ENCODE peak calls at places on chromosomes 12 and 14, in four cellular contexts. K, E, C and T are unnamed samples.

GRCh38 chr12:68400231-68400829 is 68.2 kb upstream of the MDM1 start:
- DNase-seq in K (no peak), E (no peak), C (no peak), T (no peak)

GRCh38 chr12:49703647-49704137 is 3.5 kb downstream of the FMNL3 start:
- DNase-seq in K (peak), E (no peak), C (no peak), T (peak)

GRCh38 chr12:62426095-62426488 is 40.5 kb upstream of the MON2 start:
- DNase-seq in K (no peak), E (no peak), C (no peak), T (no peak)

GRCh38 chr12:116601524-116601923 is 42.3 kb downstream of the MAP1LC3B2 start:
- DNase-seq in K (no peak), E (no peak), C (no peak), T (peak)

GRCh38 chr12:105705765-105706164 is 375.3 kb downstream of the C12orf75 start:
- DNase-seq in K (no peak), E (peak), C (no peak), T (peak)

GRCh38 chr12:57836442-57837375 is 9.8 kb downstream of the CTDSP2 start:
- DNase-seq in K (peak), E (peak), C (peak), T (peak)

GRCh38 chr14:73209943-73210342 is 27.4 kb upstream of the PAPLN start:
- DNase-seq in K (no peak), E (no peak), C (no peak), T (peak)

GRCh38 chr12:88036368-88036965 is 7.3 kb upstream of the C12orf50 start:
- DNase-seq in K (no peak), E (no peak), C (no peak), T (peak)

GRCh38 chr12:109738878-109739665 is 25.4 kb downstream of the FAM222A start:
- DNase-seq in K (no peak), E (peak), C (peak), T (no peak)

GRCh38 chr12:48311313-48311712 is 39.4 kb downstream of the ZNF641 start:
- DNase-seq in K (no peak), E (no peak), C (no peak), T (no peak)

GRCh38 chr12:131862600-131862993 is 31.8 kb upstream of the ULK1 start:
- DNase-seq in K (no peak), E (no peak), C (no peak), T (no peak)

GRCh38 chr12:80936642-80937390 is 918 bp downstream of the LIN7A start:
- DNase-seq in K (peak), E (peak), C (peak), T (peak)

GRCh38 chr12:5437657-5438056 is 5.7 kb downstream of the NTF3 start:
- DNase-seq in K (no peak), E (no peak), C (no peak), T (no peak)

GRCh38 chr12:9198012-9198411 is 10.2 kb downstream of the PZP start:
- DNase-seq in K (no peak), E (no peak), C (no peak), T (no peak)

GRCh38 chr14:100476012-100476822 is 111.0 kb downstream of the BEGAIN start:
- DNase-seq in K (no peak), E (peak), C (no peak), T (peak)

GRCh38 chr12:109725321-109726105 is 11.9 kb downstream of the FAM222A start:
- DNase-seq in K (no peak), E (no peak), C (peak), T (no peak)

GRCh38 chr12:93048646-93049045 is 119.6 kb upstream of the EEA1 start:
- DNase-seq in K (no peak), E (no peak), C (no peak), T (no peak)

GRCh38 chr14:71478542-71478941 is 453.7 kb upstream of the RGS6 start:
- DNase-seq in K (peak), E (no peak), C (no peak), T (peak)

GRCh38 chr14:22521449-22522239 is 67.4 kb downstream of the DAD1 start:
- DNase-seq in K (no peak), E (no peak), C (no peak), T (no peak)

GRCh38 chr14:22520235-22520634 is 68.8 kb downstream of the DAD1 start:
- DNase-seq in K (no peak), E (no peak), C (no peak), T (peak)

GRCh38 chr14:22518073-22518472 is 71.0 kb downstream of the DAD1 start:
- DNase-seq in K (no peak), E (no peak), C (no peak), T (no peak)

GRCh38 chr14:22523283-22523682 is 65.7 kb downstream of the DAD1 start:
- DNase-seq in K (no peak), E (no peak), C (no peak), T (no peak)

DNA sequence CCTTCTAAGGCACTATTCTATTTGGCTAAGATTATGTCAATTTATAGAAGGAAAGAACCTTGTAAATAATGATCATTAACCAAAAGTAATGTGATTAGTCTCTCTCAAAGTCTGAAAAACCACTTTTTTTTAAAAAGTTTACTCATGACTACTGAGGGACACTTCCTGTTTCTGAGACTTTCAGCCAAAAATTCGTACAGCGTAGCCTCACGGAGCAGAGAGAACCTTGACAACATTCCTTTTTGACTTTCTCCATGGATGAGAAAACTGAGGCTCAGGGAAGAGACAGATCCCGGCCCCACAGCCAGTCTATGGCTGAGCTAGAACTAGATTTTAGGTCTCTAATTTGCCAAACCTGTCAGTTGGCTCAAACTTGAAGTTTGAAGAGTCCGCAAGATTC is 68.2 kb downstream of the DAD1 start:
- DNase-seq in K (no peak), E (no peak), C (no peak), T (no peak)
- H3K4me3 ChIP-seq in K (no peak), E (no peak), C (no peak), T (no peak)

GRCh38 chr14:76514599-76514998 is 138.7 kb downstream of the ESRRB start:
- DNase-seq in K (no peak), E (no peak), C (no peak), T (peak)
- TF ChIP-seq CTCF in K (peak), E (no peak), C (no peak), T (peak)

DNA sequence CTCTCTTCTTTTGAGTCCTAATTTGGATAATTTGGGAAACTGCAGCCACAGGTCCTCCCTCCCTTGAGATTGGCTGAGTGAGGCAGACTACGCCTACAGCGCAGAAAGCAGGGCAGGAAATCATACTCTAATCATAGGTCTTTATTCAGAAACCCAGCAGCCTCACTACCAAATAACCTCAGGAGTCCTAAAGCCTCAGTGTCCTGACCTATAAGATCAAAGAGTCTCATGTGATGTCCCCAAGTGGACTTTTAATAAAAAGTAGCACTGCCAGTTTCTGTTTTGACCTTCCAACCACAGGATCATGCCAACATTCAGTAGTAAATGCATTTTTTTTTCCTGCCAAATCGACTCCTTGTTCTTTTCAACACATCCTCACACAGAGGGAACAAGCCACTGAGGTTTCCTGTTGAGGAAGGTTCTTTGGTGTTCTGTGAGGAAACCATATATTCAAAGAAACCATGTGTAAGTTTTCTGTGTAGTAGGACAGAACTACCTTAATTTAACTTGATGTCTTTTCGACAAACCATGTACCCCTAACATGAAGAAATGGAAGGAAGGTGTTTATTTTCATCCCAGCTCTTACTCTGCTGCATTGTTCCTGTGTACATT is 72.2 kb downstream of the VCPKMT start:
- DNase-seq in K (no peak), E (no peak), C (no peak), T (no peak)
- H3K4me3 ChIP-seq in K (no peak), E (no peak), C (no peak), T (no peak)

DNA sequence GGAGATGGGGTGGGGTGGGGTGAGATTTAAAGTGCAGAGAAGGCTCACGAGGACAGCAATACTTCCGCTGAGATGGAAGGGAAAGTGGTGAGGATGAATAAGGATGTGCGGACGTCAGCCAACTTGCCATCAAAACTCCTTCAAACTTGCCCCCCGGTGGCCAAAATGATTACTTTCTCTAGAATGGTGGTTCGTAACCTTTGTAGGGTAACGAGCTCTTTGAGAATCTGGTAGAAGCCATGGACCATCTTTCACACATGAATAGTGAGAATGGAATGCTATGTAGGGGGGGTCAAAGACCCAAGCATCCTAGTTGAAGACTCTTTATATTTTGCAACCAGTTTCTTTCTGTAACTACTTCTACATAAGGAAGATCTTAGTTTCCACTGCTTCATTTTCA is 245.9 kb upstream of the DDHD1 start:
- DNase-seq in K (no peak), E (no peak), C (no peak), T (peak)
- TF ChIP-seq CTCF in K (peak), E (peak), C (no peak), T (peak)

DNA sequence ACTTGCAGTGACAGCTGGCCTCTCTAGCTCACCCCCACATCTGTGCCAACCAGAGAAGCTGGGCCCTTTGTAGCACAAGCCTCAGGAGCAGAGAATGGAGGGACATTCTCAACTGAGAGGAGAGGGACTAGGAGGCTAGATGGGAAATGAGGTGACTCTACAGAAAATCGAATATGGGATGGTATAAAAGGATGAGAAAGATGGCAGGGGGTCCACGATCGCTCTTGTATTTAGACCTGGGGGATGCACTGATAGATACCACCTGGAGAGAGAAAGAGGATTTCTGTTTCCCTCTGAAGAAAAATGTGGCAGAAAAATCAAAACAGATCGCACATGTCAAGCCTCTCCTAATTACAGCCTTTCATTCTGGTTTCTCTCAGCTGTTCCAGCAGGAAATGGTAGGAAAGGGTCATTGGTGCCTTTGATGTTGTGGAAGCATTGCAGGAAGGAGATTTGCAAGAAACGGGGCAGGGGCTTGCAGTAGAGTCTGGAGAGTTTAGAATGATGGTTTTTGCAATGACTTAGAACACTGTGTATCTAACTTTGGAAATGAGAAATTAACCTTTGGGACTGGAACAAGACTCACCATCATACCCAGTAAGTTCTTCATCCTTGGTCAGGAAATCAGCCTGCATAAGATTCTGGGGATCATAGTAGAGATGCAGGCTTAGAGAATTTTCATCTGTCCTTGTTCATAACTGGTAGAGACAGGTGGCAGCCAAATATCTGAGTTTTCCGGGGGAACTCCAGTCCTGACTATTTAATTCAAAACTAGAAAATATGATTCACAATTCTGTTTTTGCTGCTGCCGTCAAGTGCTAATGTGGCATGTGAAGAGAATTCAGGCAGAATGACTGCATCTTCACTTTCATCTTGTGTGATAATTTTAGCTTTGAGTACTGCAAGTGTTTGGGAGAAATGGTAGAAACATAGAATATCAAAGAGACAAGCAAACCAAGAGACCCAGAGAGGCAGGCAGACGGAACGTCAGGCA is 98.8 kb downstream of the DAD1 start:
- DNase-seq in K (peak), E (no peak), C (no peak), T (no peak)
- H3K4me3 ChIP-seq in K (peak), E (no peak), C (no peak), T (no peak)

GRCh38 chr14:46245281-46245680 is 406.3 kb downstream of the RPL10L start:
- DNase-seq in K (no peak), E (no peak), C (no peak), T (no peak)

DNA sequence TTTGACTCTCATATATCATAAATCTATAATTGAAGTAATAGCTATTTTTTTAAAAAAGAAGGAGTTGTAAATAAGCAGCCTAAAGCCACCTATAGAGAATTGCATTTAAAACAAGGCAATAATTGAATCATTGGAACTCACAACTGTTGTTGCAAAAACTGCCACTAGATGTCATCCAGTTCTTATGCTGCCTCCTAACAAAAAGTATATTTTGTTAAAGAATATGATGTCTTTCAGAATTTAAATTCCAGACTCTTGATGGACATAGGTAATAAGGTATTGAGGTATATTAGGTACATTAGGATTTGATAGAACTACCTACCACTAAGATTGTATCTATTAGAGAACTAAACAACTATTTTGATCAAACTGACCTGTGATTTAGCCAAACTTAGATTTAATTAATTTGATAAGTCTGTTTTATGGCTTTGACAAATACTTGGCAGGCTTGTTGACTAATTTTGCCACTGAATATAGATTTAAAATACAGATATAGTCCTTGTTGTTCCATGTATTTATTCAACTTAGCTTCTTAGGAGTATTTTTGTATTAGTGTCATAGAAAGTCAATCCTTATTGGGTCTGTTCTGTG is 401.4 kb downstream of the RPL10L start:
- DNase-seq in K (no peak), E (no peak), C (no peak), T (peak)
- TF ChIP-seq CTCF in K (peak), E (peak), C (peak), T (peak)

GRCh38 chr14:87171161-87171560 is 821.8 kb downstream of the GALC start:
- DNase-seq in K (no peak), E (no peak), C (no peak), T (no peak)

GRCh38 chr14:87175175-87175574 is 817.8 kb downstream of the GALC start:
- DNase-seq in K (no peak), E (no peak), C (no peak), T (no peak)

DNA sequence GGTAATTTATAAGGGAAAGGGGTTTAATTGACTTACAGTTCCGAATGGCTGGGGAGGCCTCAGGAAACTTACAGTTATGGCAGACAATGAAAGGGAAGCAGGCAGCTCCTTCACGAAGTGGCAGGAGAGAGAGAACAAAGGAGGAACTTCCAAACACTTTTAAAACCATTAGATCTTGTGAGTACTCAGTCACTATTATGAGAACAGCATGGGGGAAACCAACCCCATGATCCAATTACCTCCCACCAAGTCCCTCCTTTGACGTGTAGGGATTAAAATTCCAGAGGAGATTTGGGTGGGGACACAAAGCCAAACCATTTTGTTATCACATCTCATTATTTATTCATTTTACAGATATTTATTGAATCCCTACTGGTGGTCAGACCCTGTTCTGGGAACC is 822.8 kb downstream of the GALC start:
- DNase-seq in K (no peak), E (no peak), C (no peak), T (no peak)
- H3K4me3 ChIP-seq in K (no peak), E (no peak), C (no peak), T (no peak)

DNA sequence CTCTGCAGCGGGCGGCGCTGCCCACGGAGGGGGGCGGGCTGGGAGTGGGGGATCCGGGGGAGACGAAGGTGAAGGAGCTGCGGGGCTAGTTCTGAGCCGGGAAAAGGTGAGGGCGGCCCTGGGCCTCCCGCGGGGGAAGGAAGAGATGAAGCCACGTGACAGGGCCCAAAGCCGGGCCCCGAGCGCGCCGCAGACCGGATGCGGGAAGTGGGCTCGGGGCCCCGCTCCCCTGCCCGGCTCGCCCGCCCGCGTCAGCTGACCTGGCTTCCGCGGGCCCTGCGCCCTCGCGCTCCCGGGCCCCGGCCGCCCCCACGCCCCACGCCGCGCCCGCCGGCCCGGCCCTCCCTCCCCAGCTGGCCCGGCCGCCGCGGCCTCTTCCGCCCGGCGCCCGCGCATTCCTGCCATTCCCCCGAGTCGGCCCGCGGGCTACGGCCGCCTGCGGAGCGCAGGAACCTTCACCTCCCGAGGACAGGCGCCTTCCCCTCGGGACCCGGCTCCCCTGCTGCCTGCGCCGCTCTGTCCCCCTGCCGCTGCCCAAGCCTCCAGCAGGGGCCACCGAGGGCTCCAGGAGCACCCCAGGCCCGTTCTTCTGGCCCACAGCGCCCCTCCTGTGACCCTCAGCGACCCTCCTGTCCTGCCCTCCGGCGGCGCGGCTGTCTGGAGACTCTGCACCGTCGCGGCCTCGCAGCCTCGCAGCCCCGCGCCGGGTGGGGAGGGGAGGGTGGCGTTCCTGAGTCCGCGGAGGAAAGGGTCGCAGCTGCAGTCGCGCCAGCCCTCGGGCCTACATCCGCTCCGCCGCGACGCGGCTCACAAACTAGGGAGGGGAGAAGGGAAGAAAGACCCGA is 20.4 kb downstream of the NINJ2 start:
- DNase-seq in K (peak), E (peak), C (peak), T (peak)
- TF ChIP-seq CTCF in K (peak), E (peak), C (peak), T (no peak)

DNA sequence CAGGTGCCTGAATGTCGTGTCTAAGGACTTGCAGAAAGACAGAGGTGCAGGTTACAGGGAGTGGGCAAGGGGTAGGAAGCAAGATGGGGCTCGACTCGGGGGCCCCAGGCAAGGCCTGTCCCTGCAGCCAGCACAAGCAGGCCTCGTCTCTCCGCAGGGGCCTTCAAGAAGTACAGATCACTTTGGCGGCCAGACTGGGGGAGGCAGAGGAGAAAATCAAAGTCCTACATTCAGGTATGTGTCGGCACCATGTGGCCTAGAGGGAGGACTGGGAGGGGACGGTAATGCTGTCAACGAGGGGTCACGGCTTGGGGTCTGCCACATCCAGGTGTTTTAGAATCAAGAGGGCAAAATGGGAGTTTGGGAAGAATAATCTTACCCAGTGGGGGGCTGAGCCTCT is 73.7 kb downstream of the PHETA1 start:
- DNase-seq in K (no peak), E (no peak), C (no peak), T (no peak)
- H3K4me3 ChIP-seq in K (no peak), E (no peak), C (no peak), T (no peak)

DNA sequence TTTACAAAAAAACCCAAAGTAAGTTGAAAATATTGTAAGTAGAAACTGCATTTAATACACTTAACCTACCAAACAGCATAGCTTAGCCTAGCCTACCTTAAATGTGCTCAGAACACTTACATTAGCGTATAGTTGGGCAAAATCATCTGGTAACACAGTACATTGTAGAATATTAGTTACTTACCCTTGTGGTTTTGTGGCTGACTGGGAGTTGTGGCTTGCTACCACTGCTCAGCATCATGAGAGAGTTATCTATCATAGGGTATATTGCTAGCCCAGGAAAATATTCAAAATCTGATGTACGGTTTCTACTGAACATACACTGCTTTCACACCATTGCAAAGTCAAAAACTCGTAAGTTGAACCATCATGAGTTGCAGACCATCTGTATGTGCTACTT is 141.7 kb upstream of the GARIN6 start:
- DNase-seq in K (no peak), E (no peak), C (no peak), T (no peak)
- TF ChIP-seq CTCF in K (no peak), E (no peak), C (no peak), T (no peak)